ENCODE peak calls at places on chromosome 12, in nine cellular contexts. Y is omental fat pad; N is osteoblast; X is activated CD8-positive, alpha-beta memory T cell treated with anti-CD3 and anti-CD28 coated beads for 1 hour; U is cardiac septum; V is EL; Q is stimulated activated CD4-positive, alpha-beta T cell treated with anti-CD3 and anti-CD28 coated beads, Interleukin-2, amount 100 ng/mL, for 48 hours; O is mucosa of descending colon; L is AG10803. D is an unnamed sample.

GRCh38 chr12:74021937-74022336 is 515.7 kb upstream of the ATXN7L3B start:
- DNase-seq in L (no peak), V (peak), X (no peak), Q (no peak), U (no peak), Y (no peak), O (peak), N (no peak), D (peak)

GRCh38 chr12:4819654-4820053 is 90.1 kb upstream of the KCNA1 start:
- DNase-seq in N (no peak), Y (no peak), V (peak), X (no peak), U (no peak), L (peak), O (no peak), Q (no peak), D (peak)

GRCh38 chr12:50574621-50575348 is 70.0 kb downstream of the DIP2B start:
- DNase-seq in O (no peak), N (no peak), Y (no peak), L (peak), Q (no peak), U (no peak), X (no peak), V (no peak), D (peak)

GRCh38 chr12:107775093-107775721 is 703 bp downstream of the ASCL4 start:
- DNase-seq in Q (no peak), X (no peak), V (no peak), U (no peak), Y (no peak), O (no peak), N (no peak), L (no peak), D (no peak)

GRCh38 chr12:98344034-98344565 is 171.3 kb upstream of the TMPO start:
- DNase-seq in N (no peak), O (no peak), Q (no peak), V (no peak), X (no peak), L (no peak), Y (no peak), U (no peak), D (no peak)

GRCh38 chr12:1500095-1500801 is 94.1 kb downstream of the FBXL14 start:
- DNase-seq in Y (no peak), Q (no peak), L (peak), U (peak), X (no peak), O (peak), N (peak), V (peak), D (peak)

GRCh38 chr12:55446334-55446733 is 2.5 kb downstream of the OR6C2 start:
- DNase-seq in O (no peak), U (no peak), L (no peak), V (no peak), N (no peak), Y (no peak), Q (no peak), X (no peak), D (no peak)

GRCh38 chr12:6279631-6280030 is 30.9 kb upstream of the PLEKHG6 start:
- DNase-seq in N (peak), V (no peak), O (no peak), U (no peak), X (no peak), Q (no peak), Y (no peak), L (no peak), D (no peak)

GRCh38 chr12:56278905-56279304 is 12.2 kb downstream of the COQ10A start:
- DNase-seq in X (no peak), N (no peak), Q (no peak), Y (no peak), O (no peak), L (no peak), U (no peak), V (no peak), D (no peak)

GRCh38 chr12:95303476-95303875 is 85.9 kb downstream of the VEZT start:
- DNase-seq in O (no peak), Y (no peak), Q (no peak), X (no peak), N (peak), V (peak), U (no peak), L (peak), D (no peak)

GRCh38 chr12:53336137-53336785 is at the start of gene SP7:
- DNase-seq in L (peak), V (no peak), O (no peak), X (no peak), N (peak), Q (no peak), Y (no peak), U (no peak), D (no peak)

GRCh38 chr12:30134229-30134628 is 350.5 kb upstream of the TMTC1 start:
- DNase-seq in V (no peak), N (no peak), X (no peak), U (no peak), O (no peak), Q (no peak), L (no peak), Y (no peak), D (no peak)

GRCh38 chr12:56046027-56046780 is 4.5 kb downstream of the RPS26 start:
- DNase-seq in V (peak), Y (no peak), O (no peak), L (no peak), X (no peak), Q (no peak), U (no peak), N (no peak), D (no peak)

GRCh38 chr12:58249610-58250009 is 308.2 kb downstream of the ATP23 start:
- DNase-seq in X (no peak), Y (no peak), L (no peak), V (peak), Q (no peak), U (no peak), N (no peak), O (no peak), D (peak)

GRCh38 chr12:91877022-91877421 is 268.6 kb downstream of the BTG1 start:
- DNase-seq in U (peak), X (peak), O (peak), Y (no peak), V (peak), L (peak), N (no peak), Q (peak), D (no peak)

GRCh38 chr12:13165578-13166120 is 30.9 kb upstream of the EMP1 start:
- DNase-seq in O (peak), Y (peak), X (peak), U (peak), N (peak), V (peak), L (peak), Q (peak), D (peak)

GRCh38 chr12:100154472-100155247 is 12.0 kb upstream of the BLTP3B start:
- DNase-seq in O (peak), L (peak), N (peak), Y (peak), X (no peak), Q (peak), U (peak), V (peak), D (peak)

GRCh38 chr12:77179515-77179914 is 114.1 kb upstream of the E2F7 start:
- DNase-seq in Y (no peak), X (no peak), L (no peak), U (no peak), Q (no peak), V (no peak), O (no peak), N (peak), D (no peak)

GRCh38 chr12:120855823-120856589 is 48.2 kb downstream of the SPPL3 start:
- DNase-seq in Q (no peak), N (no peak), U (no peak), V (no peak), O (no peak), X (no peak), L (peak), Y (no peak), D (no peak)

GRCh38 chr12:132444957-132445883 is 44.7 kb upstream of the FBRSL1 start:
- DNase-seq in V (no peak), O (peak), Y (no peak), N (no peak), U (no peak), X (peak), L (no peak), Q (peak), D (no peak)

GRCh38 chr12:107379852-107380567 is 286.7 kb upstream of the CRY1 start:
- DNase-seq in Q (no peak), V (peak), O (peak), Y (no peak), L (peak), U (no peak), N (no peak), X (no peak), D (no peak)

GRCh38 chr12:34203866-34204620 is 181.7 kb downstream of the ALG10 start:
- DNase-seq in N (peak), O (no peak), Y (no peak), X (no peak), Q (no peak), V (no peak), U (no peak), L (no peak), D (no peak)